ENCODE peak calls at places on chromosomes 16 and 17, in seven cellular contexts. One of them, this sample, is unnamed.

GRCh38 chr16:5446623-5447240 is 349.1 kb upstream of the EEF2KMT start:
- DNase-seq in NCI-H146: no peak
- DNase-seq in dermis microvascular lymphatic vessel endothelial cell: no peak
- DNase-seq in B cell: no peak
- DNase-seq in activated T-cell treated with anti-CD3 and anti-CD28 coated beads for 48 hours: no peak
- DNase-seq in fibroblast of the aortic adventitia: no peak
- DNase-seq in COLO829: no peak
- DNase-seq in this sample: no peak

GRCh38 chr17:35981908-35982330 is 622 bp upstream of the CCL16 start:
- DNase-seq in NCI-H146: no peak
- DNase-seq in dermis microvascular lymphatic vessel endothelial cell: no peak
- DNase-seq in B cell: no peak
- DNase-seq in activated T-cell treated with anti-CD3 and anti-CD28 coated beads for 48 hours: no peak
- DNase-seq in fibroblast of the aortic adventitia: no peak
- DNase-seq in COLO829: no peak
- DNase-seq in this sample: no peak

GRCh38 chr17:79633154-79633553 is 22.3 kb upstream of the RBFOX3 start:
- DNase-seq in NCI-H146: no peak
- DNase-seq in dermis microvascular lymphatic vessel endothelial cell: no peak
- DNase-seq in B cell: no peak
- DNase-seq in activated T-cell treated with anti-CD3 and anti-CD28 coated beads for 48 hours: no peak
- DNase-seq in fibroblast of the aortic adventitia: no peak
- DNase-seq in COLO829: no peak
- DNase-seq in this sample: no peak

GRCh38 chr17:81219476-81220180 is 3.1 kb downstream of the CEP131 start:
- DNase-seq in NCI-H146: no peak
- DNase-seq in dermis microvascular lymphatic vessel endothelial cell: no peak
- DNase-seq in B cell: no peak
- DNase-seq in activated T-cell treated with anti-CD3 and anti-CD28 coated beads for 48 hours: no peak
- DNase-seq in fibroblast of the aortic adventitia: no peak
- DNase-seq in COLO829: no peak
- DNase-seq in this sample: no peak

GRCh38 chr16:342455-343213 is 9.9 kb downstream of the AXIN1 start:
- DNase-seq in NCI-H146: no peak
- DNase-seq in dermis microvascular lymphatic vessel endothelial cell: no peak
- DNase-seq in B cell: no peak
- DNase-seq in activated T-cell treated with anti-CD3 and anti-CD28 coated beads for 48 hours: no peak
- DNase-seq in fibroblast of the aortic adventitia: no peak
- DNase-seq in COLO829: no peak
- DNase-seq in this sample: no peak

GRCh38 chr17:76272541-76273434 is 7.6 kb downstream of the UBALD2 start:
- DNase-seq in NCI-H146: no peak
- DNase-seq in dermis microvascular lymphatic vessel endothelial cell: no peak
- DNase-seq in B cell: peak
- DNase-seq in activated T-cell treated with anti-CD3 and anti-CD28 coated beads for 48 hours: peak
- DNase-seq in fibroblast of the aortic adventitia: no peak
- DNase-seq in COLO829: no peak
- DNase-seq in this sample: peak

GRCh38 chr16:9033125-9033830 is 58.2 kb upstream of the HAPSTR1 start:
- DNase-seq in NCI-H146: peak
- DNase-seq in dermis microvascular lymphatic vessel endothelial cell: no peak
- DNase-seq in B cell: no peak
- DNase-seq in activated T-cell treated with anti-CD3 and anti-CD28 coated beads for 48 hours: no peak
- DNase-seq in fibroblast of the aortic adventitia: peak
- DNase-seq in COLO829: peak
- DNase-seq in this sample: no peak

GRCh38 chr17:28344435-28344901 is 8.9 kb downstream of the TNFAIP1 start:
- DNase-seq in NCI-H146: no peak
- DNase-seq in dermis microvascular lymphatic vessel endothelial cell: no peak
- DNase-seq in B cell: no peak
- DNase-seq in activated T-cell treated with anti-CD3 and anti-CD28 coated beads for 48 hours: no peak
- DNase-seq in fibroblast of the aortic adventitia: no peak
- DNase-seq in COLO829: no peak
- DNase-seq in this sample: no peak

GRCh38 chr16:49675417-49675816 is 180.5 kb downstream of the ZNF423 start:
- DNase-seq in NCI-H146: no peak
- DNase-seq in dermis microvascular lymphatic vessel endothelial cell: no peak
- DNase-seq in B cell: no peak
- DNase-seq in activated T-cell treated with anti-CD3 and anti-CD28 coated beads for 48 hours: no peak
- DNase-seq in fibroblast of the aortic adventitia: no peak
- DNase-seq in COLO829: no peak
- DNase-seq in this sample: no peak

GRCh38 chr16:25279491-25279890 is 21.8 kb upstream of the ZKSCAN2 start:
- DNase-seq in NCI-H146: no peak
- DNase-seq in dermis microvascular lymphatic vessel endothelial cell: no peak
- DNase-seq in B cell: no peak
- DNase-seq in activated T-cell treated with anti-CD3 and anti-CD28 coated beads for 48 hours: no peak
- DNase-seq in fibroblast of the aortic adventitia: peak
- DNase-seq in COLO829: no peak
- DNase-seq in this sample: no peak

GRCh38 chr17:53344778-53345177 is 477.9 kb upstream of the KIF2B start:
- DNase-seq in NCI-H146: no peak
- DNase-seq in dermis microvascular lymphatic vessel endothelial cell: no peak
- DNase-seq in B cell: no peak
- DNase-seq in activated T-cell treated with anti-CD3 and anti-CD28 coated beads for 48 hours: no peak
- DNase-seq in fibroblast of the aortic adventitia: no peak
- DNase-seq in COLO829: no peak
- DNase-seq in this sample: no peak

GRCh38 chr17:37160940-37161339 is 212.2 kb downstream of the AATF start:
- DNase-seq in NCI-H146: no peak
- DNase-seq in dermis microvascular lymphatic vessel endothelial cell: no peak
- DNase-seq in B cell: no peak
- DNase-seq in activated T-cell treated with anti-CD3 and anti-CD28 coated beads for 48 hours: no peak
- DNase-seq in fibroblast of the aortic adventitia: peak
- DNase-seq in COLO829: peak
- DNase-seq in this sample: no peak

GRCh38 chr16:91484-91883 is 13.5 kb downstream of the MPG start:
- DNase-seq in NCI-H146: no peak
- DNase-seq in dermis microvascular lymphatic vessel endothelial cell: no peak
- DNase-seq in B cell: no peak
- DNase-seq in activated T-cell treated with anti-CD3 and anti-CD28 coated beads for 48 hours: no peak
- DNase-seq in fibroblast of the aortic adventitia: peak
- DNase-seq in COLO829: no peak
- DNase-seq in this sample: no peak

GRCh38 chr17:33667052-33667509 is 374.0 kb upstream of the ASIC2 start:
- DNase-seq in NCI-H146: no peak
- DNase-seq in dermis microvascular lymphatic vessel endothelial cell: no peak
- DNase-seq in B cell: peak
- DNase-seq in activated T-cell treated with anti-CD3 and anti-CD28 coated beads for 48 hours: peak
- DNase-seq in fibroblast of the aortic adventitia: no peak
- DNase-seq in COLO829: no peak
- DNase-seq in this sample: peak

GRCh38 chr17:78117027-78117981 is 11.3 kb downstream of the TMC6 start:
- DNase-seq in NCI-H146: peak
- DNase-seq in dermis microvascular lymphatic vessel endothelial cell: no peak
- DNase-seq in B cell: no peak
- DNase-seq in activated T-cell treated with anti-CD3 and anti-CD28 coated beads for 48 hours: no peak
- DNase-seq in fibroblast of the aortic adventitia: no peak
- DNase-seq in COLO829: no peak
- DNase-seq in this sample: no peak

GRCh38 chr17:63774982-63775290 is 966 bp downstream of the DDX42 start:
- DNase-seq in NCI-H146: no peak
- DNase-seq in dermis microvascular lymphatic vessel endothelial cell: no peak
- DNase-seq in B cell: no peak
- DNase-seq in activated T-cell treated with anti-CD3 and anti-CD28 coated beads for 48 hours: no peak
- DNase-seq in fibroblast of the aortic adventitia: peak
- DNase-seq in COLO829: no peak
- DNase-seq in this sample: no peak

GRCh38 chr17:51371732-51372151 is 111.4 kb downstream of the UTP18 start:
- DNase-seq in NCI-H146: peak
- DNase-seq in dermis microvascular lymphatic vessel endothelial cell: peak
- DNase-seq in B cell: no peak
- DNase-seq in activated T-cell treated with anti-CD3 and anti-CD28 coated beads for 48 hours: peak
- DNase-seq in fibroblast of the aortic adventitia: peak
- DNase-seq in COLO829: peak
- DNase-seq in this sample: peak

GRCh38 chr17:60525347-60525623 is 757 bp downstream of the APPBP2 start:
- DNase-seq in NCI-H146: peak
- DNase-seq in dermis microvascular lymphatic vessel endothelial cell: no peak
- DNase-seq in B cell: no peak
- DNase-seq in activated T-cell treated with anti-CD3 and anti-CD28 coated beads for 48 hours: no peak
- DNase-seq in fibroblast of the aortic adventitia: peak
- DNase-seq in COLO829: no peak
- DNase-seq in this sample: no peak

GRCh38 chr17:35786941-35787432 is 8.5 kb downstream of the MMP28 start:
- DNase-seq in NCI-H146: no peak
- DNase-seq in dermis microvascular lymphatic vessel endothelial cell: no peak
- DNase-seq in B cell: no peak
- DNase-seq in activated T-cell treated with anti-CD3 and anti-CD28 coated beads for 48 hours: no peak
- DNase-seq in fibroblast of the aortic adventitia: no peak
- DNase-seq in COLO829: no peak
- DNase-seq in this sample: no peak

GRCh38 chr17:11981862-11982261 is 15.4 kb downstream of the ZNF18 start:
- DNase-seq in NCI-H146: no peak
- DNase-seq in dermis microvascular lymphatic vessel endothelial cell: no peak
- DNase-seq in B cell: no peak
- DNase-seq in activated T-cell treated with anti-CD3 and anti-CD28 coated beads for 48 hours: no peak
- DNase-seq in fibroblast of the aortic adventitia: no peak
- DNase-seq in COLO829: no peak
- DNase-seq in this sample: no peak

GRCh38 chr17:51372345-51373004 is 112.1 kb downstream of the UTP18 start:
- DNase-seq in NCI-H146: peak
- DNase-seq in dermis microvascular lymphatic vessel endothelial cell: peak
- DNase-seq in B cell: no peak
- DNase-seq in activated T-cell treated with anti-CD3 and anti-CD28 coated beads for 48 hours: no peak
- DNase-seq in fibroblast of the aortic adventitia: peak
- DNase-seq in COLO829: peak
- DNase-seq in this sample: no peak

GRCh38 chr17:32299579-32300158 is 34.0 kb downstream of the RHBDL3 start:
- DNase-seq in NCI-H146: no peak
- DNase-seq in dermis microvascular lymphatic vessel endothelial cell: no peak
- DNase-seq in B cell: no peak
- DNase-seq in activated T-cell treated with anti-CD3 and anti-CD28 coated beads for 48 hours: no peak
- DNase-seq in fibroblast of the aortic adventitia: no peak
- DNase-seq in COLO829: no peak
- DNase-seq in this sample: no peak

GRCh38 chr16:86765389-86766026 is 187.2 kb downstream of the FOXL1 start:
- DNase-seq in NCI-H146: no peak
- DNase-seq in dermis microvascular lymphatic vessel endothelial cell: no peak
- DNase-seq in B cell: no peak
- DNase-seq in activated T-cell treated with anti-CD3 and anti-CD28 coated beads for 48 hours: no peak
- DNase-seq in fibroblast of the aortic adventitia: no peak
- DNase-seq in COLO829: no peak
- DNase-seq in this sample: no peak

GRCh38 chr16:85690469-85691064 is 1.8 kb upstream of the GINS2 start:
- DNase-seq in NCI-H146: peak
- DNase-seq in dermis microvascular lymphatic vessel endothelial cell: no peak
- DNase-seq in B cell: no peak
- DNase-seq in activated T-cell treated with anti-CD3 and anti-CD28 coated beads for 48 hours: no peak
- DNase-seq in fibroblast of the aortic adventitia: no peak
- DNase-seq in COLO829: no peak
- DNase-seq in this sample: no peak

GRCh38 chr16:67683767-67684166 is 17.2 kb downstream of the C16orf86 start:
- DNase-seq in NCI-H146: no peak
- DNase-seq in dermis microvascular lymphatic vessel endothelial cell: no peak
- DNase-seq in B cell: no peak
- DNase-seq in activated T-cell treated with anti-CD3 and anti-CD28 coated beads for 48 hours: no peak
- DNase-seq in fibroblast of the aortic adventitia: no peak
- DNase-seq in COLO829: no peak
- DNase-seq in this sample: no peak

GRCh38 chr16:57624806-57625500 is 3.5 kb upstream of the ADGRG1 start:
- DNase-seq in NCI-H146: no peak
- DNase-seq in dermis microvascular lymphatic vessel endothelial cell: no peak
- DNase-seq in B cell: no peak
- DNase-seq in activated T-cell treated with anti-CD3 and anti-CD28 coated beads for 48 hours: no peak
- DNase-seq in fibroblast of the aortic adventitia: peak
- DNase-seq in COLO829: no peak
- DNase-seq in this sample: no peak

GRCh38 chr17:64306850-64307463 is 43.9 kb upstream of the TEX2 start:
- DNase-seq in NCI-H146: peak
- DNase-seq in dermis microvascular lymphatic vessel endothelial cell: no peak
- DNase-seq in B cell: peak
- DNase-seq in activated T-cell treated with anti-CD3 and anti-CD28 coated beads for 48 hours: peak
- DNase-seq in fibroblast of the aortic adventitia: peak
- DNase-seq in COLO829: peak
- DNase-seq in this sample: peak

GRCh38 chr16:87360862-87361610 is 22.5 kb downstream of the FBXO31 start:
- DNase-seq in NCI-H146: no peak
- DNase-seq in dermis microvascular lymphatic vessel endothelial cell: no peak
- DNase-seq in B cell: no peak
- DNase-seq in activated T-cell treated with anti-CD3 and anti-CD28 coated beads for 48 hours: no peak
- DNase-seq in fibroblast of the aortic adventitia: no peak
- DNase-seq in COLO829: no peak
- DNase-seq in this sample: no peak

GRCh38 chr17:74325743-74326379 is at the start of gene KIF19:
- DNase-seq in NCI-H146: no peak
- DNase-seq in dermis microvascular lymphatic vessel endothelial cell: no peak
- DNase-seq in B cell: no peak
- DNase-seq in activated T-cell treated with anti-CD3 and anti-CD28 coated beads for 48 hours: peak
- DNase-seq in fibroblast of the aortic adventitia: no peak
- DNase-seq in COLO829: no peak
- DNase-seq in this sample: peak

GRCh38 chr16:80804061-80804450 is 342 bp downstream of the CDYL2 start:
- DNase-seq in NCI-H146: peak
- DNase-seq in dermis microvascular lymphatic vessel endothelial cell: peak
- DNase-seq in B cell: no peak
- DNase-seq in activated T-cell treated with anti-CD3 and anti-CD28 coated beads for 48 hours: peak
- DNase-seq in fibroblast of the aortic adventitia: peak
- DNase-seq in COLO829: no peak
- DNase-seq in this sample: peak

GRCh38 chr16:11750056-11750455 is 7.4 kb upstream of the TXNDC11 start:
- DNase-seq in NCI-H146: no peak
- DNase-seq in dermis microvascular lymphatic vessel endothelial cell: no peak
- DNase-seq in B cell: no peak
- DNase-seq in activated T-cell treated with anti-CD3 and anti-CD28 coated beads for 48 hours: no peak
- DNase-seq in fibroblast of the aortic adventitia: no peak
- DNase-seq in COLO829: no peak
- DNase-seq in this sample: no peak

GRCh38 chr17:50028207-50029120 is 27.4 kb upstream of the ITGA3 start:
- DNase-seq in NCI-H146: no peak
- DNase-seq in dermis microvascular lymphatic vessel endothelial cell: peak
- DNase-seq in B cell: no peak
- DNase-seq in activated T-cell treated with anti-CD3 and anti-CD28 coated beads for 48 hours: no peak
- DNase-seq in fibroblast of the aortic adventitia: peak
- DNase-seq in COLO829: peak
- DNase-seq in this sample: no peak

GRCh38 chr16:89805136-89805905 is 11.1 kb downstream of the FANCA start:
- DNase-seq in NCI-H146: no peak
- DNase-seq in dermis microvascular lymphatic vessel endothelial cell: no peak
- DNase-seq in B cell: no peak
- DNase-seq in activated T-cell treated with anti-CD3 and anti-CD28 coated beads for 48 hours: no peak
- DNase-seq in fibroblast of the aortic adventitia: peak
- DNase-seq in COLO829: no peak
- DNase-seq in this sample: no peak

GRCh38 chr16:24208710-24209109 is 47.4 kb upstream of the CACNG3 start:
- DNase-seq in NCI-H146: no peak
- DNase-seq in dermis microvascular lymphatic vessel endothelial cell: no peak
- DNase-seq in B cell: no peak
- DNase-seq in activated T-cell treated with anti-CD3 and anti-CD28 coated beads for 48 hours: no peak
- DNase-seq in fibroblast of the aortic adventitia: no peak
- DNase-seq in COLO829: no peak
- DNase-seq in this sample: no peak

GRCh38 chr16:2752035-2752849 is at the start of gene SRRM2:
- DNase-seq in NCI-H146: peak
- DNase-seq in dermis microvascular lymphatic vessel endothelial cell: peak
- DNase-seq in B cell: peak
- DNase-seq in activated T-cell treated with anti-CD3 and anti-CD28 coated beads for 48 hours: peak
- DNase-seq in fibroblast of the aortic adventitia: peak
- DNase-seq in COLO829: peak
- DNase-seq in this sample: peak

GRCh38 chr16:49671325-49671724 is 184.6 kb downstream of the ZNF423 start:
- DNase-seq in NCI-H146: no peak
- DNase-seq in dermis microvascular lymphatic vessel endothelial cell: no peak
- DNase-seq in B cell: no peak
- DNase-seq in activated T-cell treated with anti-CD3 and anti-CD28 coated beads for 48 hours: no peak
- DNase-seq in fibroblast of the aortic adventitia: no peak
- DNase-seq in COLO829: no peak
- DNase-seq in this sample: no peak

GRCh38 chr17:40304464-40304863 is 4.5 kb upstream of the RARA start:
- DNase-seq in NCI-H146: no peak
- DNase-seq in dermis microvascular lymphatic vessel endothelial cell: no peak
- DNase-seq in B cell: no peak
- DNase-seq in activated T-cell treated with anti-CD3 and anti-CD28 coated beads for 48 hours: no peak
- DNase-seq in fibroblast of the aortic adventitia: peak
- DNase-seq in COLO829: no peak
- DNase-seq in this sample: no peak

GRCh38 chr17:77445030-77445907 is 304.5 kb downstream of the SEC14L1 start:
- DNase-seq in NCI-H146: no peak
- DNase-seq in dermis microvascular lymphatic vessel endothelial cell: peak
- DNase-seq in B cell: peak
- DNase-seq in activated T-cell treated with anti-CD3 and anti-CD28 coated beads for 48 hours: peak
- DNase-seq in fibroblast of the aortic adventitia: peak
- DNase-seq in COLO829: no peak
- DNase-seq in this sample: peak

This sample was measured in stimulated activated CD4-positive, alpha-beta T cell treated with anti-CD3 and anti-CD28 coated beads, Interleukin-1b, Interleukin-23, amount 100 ng/mL, for 48 hours.